ENCODE peak calls at places on chromosome 2, in ten cellular contexts. One of them, this sample, is unnamed.

GRCh38 chr2:85802337-85803103 is 48.7 kb downstream of the ATOH8 start:
- DNase-seq in stimulated activated CD8-positive, alpha-beta memory T cell treated with anti-CD3 and anti-CD28 coated beads, Interleukin-2, amount 100 ng/mL, for 48 hours: no peak
- DNase-seq in PC-9: no peak
- DNase-seq in iPS-NIHi11: no peak
- DNase-seq in D341Med: no peak
- DNase-seq in kidney glomerular epithelial cell: no peak
- DNase-seq in activated gamma-delta T cell treated with Interleukin-2 at 50 U/mL for 16 hours: no peak
- DNase-seq in WTC11: no peak
- DNase-seq in posterior cingulate gyrus: no peak
- DNase-seq in GM10248: no peak
- DNase-seq in this sample: no peak

GRCh38 chr2:210577263-210578071 is 21.1 kb downstream of the CPS1 start:
- DNase-seq in stimulated activated CD8-positive, alpha-beta memory T cell treated with anti-CD3 and anti-CD28 coated beads, Interleukin-2, amount 100 ng/mL, for 48 hours: no peak
- DNase-seq in PC-9: no peak
- DNase-seq in iPS-NIHi11: peak; percentile 69
- DNase-seq in D341Med: peak; percentile 34
- DNase-seq in kidney glomerular epithelial cell: peak; percentile 61
- DNase-seq in activated gamma-delta T cell treated with Interleukin-2 at 50 U/mL for 16 hours: no peak
- DNase-seq in WTC11: no peak
- DNase-seq in posterior cingulate gyrus: no peak
- DNase-seq in GM10248: peak; percentile 31
- DNase-seq in this sample: no peak

GRCh38 chr2:47907097-47907781 is 941 bp upstream of the FBXO11 start:
- DNase-seq in stimulated activated CD8-positive, alpha-beta memory T cell treated with anti-CD3 and anti-CD28 coated beads, Interleukin-2, amount 100 ng/mL, for 48 hours: no peak
- DNase-seq in PC-9: no peak
- DNase-seq in iPS-NIHi11: no peak
- DNase-seq in D341Med: no peak
- DNase-seq in kidney glomerular epithelial cell: no peak
- DNase-seq in activated gamma-delta T cell treated with Interleukin-2 at 50 U/mL for 16 hours: peak; percentile 20
- DNase-seq in WTC11: no peak
- DNase-seq in posterior cingulate gyrus: no peak
- DNase-seq in GM10248: no peak
- DNase-seq in this sample: no peak

GRCh38 chr2:8833863-8834262 is 3.5 kb downstream of the KIDINS220 start:
- DNase-seq in stimulated activated CD8-positive, alpha-beta memory T cell treated with anti-CD3 and anti-CD28 coated beads, Interleukin-2, amount 100 ng/mL, for 48 hours: no peak
- DNase-seq in PC-9: no peak
- DNase-seq in iPS-NIHi11: no peak
- DNase-seq in D341Med: no peak
- DNase-seq in kidney glomerular epithelial cell: no peak
- DNase-seq in activated gamma-delta T cell treated with Interleukin-2 at 50 U/mL for 16 hours: no peak
- DNase-seq in WTC11: no peak
- DNase-seq in posterior cingulate gyrus: no peak
- DNase-seq in GM10248: no peak
- DNase-seq in this sample: no peak

GRCh38 chr2:227415538-227416424 is 28.0 kb upstream of the SCYGR1 start:
- DNase-seq in stimulated activated CD8-positive, alpha-beta memory T cell treated with anti-CD3 and anti-CD28 coated beads, Interleukin-2, amount 100 ng/mL, for 48 hours: no peak
- DNase-seq in PC-9: peak; percentile 68
- DNase-seq in iPS-NIHi11: no peak
- DNase-seq in D341Med: no peak
- DNase-seq in kidney glomerular epithelial cell: peak; percentile 31
- DNase-seq in activated gamma-delta T cell treated with Interleukin-2 at 50 U/mL for 16 hours: no peak
- DNase-seq in WTC11: no peak
- DNase-seq in posterior cingulate gyrus: no peak
- DNase-seq in GM10248: no peak
- DNase-seq in this sample: peak; percentile 6

GRCh38 chr2:105194022-105194681 is 47.4 kb upstream of the GPR45 start:
- DNase-seq in stimulated activated CD8-positive, alpha-beta memory T cell treated with anti-CD3 and anti-CD28 coated beads, Interleukin-2, amount 100 ng/mL, for 48 hours: no peak
- DNase-seq in PC-9: no peak
- DNase-seq in iPS-NIHi11: no peak
- DNase-seq in D341Med: no peak
- DNase-seq in kidney glomerular epithelial cell: no peak
- DNase-seq in activated gamma-delta T cell treated with Interleukin-2 at 50 U/mL for 16 hours: no peak
- DNase-seq in WTC11: no peak
- DNase-seq in posterior cingulate gyrus: no peak
- DNase-seq in GM10248: no peak
- DNase-seq in this sample: no peak

GRCh38 chr2:37020212-37020886 is 54.0 kb upstream of the STRN start:
- DNase-seq in stimulated activated CD8-positive, alpha-beta memory T cell treated with anti-CD3 and anti-CD28 coated beads, Interleukin-2, amount 100 ng/mL, for 48 hours: no peak
- DNase-seq in PC-9: no peak
- DNase-seq in iPS-NIHi11: no peak
- DNase-seq in D341Med: no peak
- DNase-seq in kidney glomerular epithelial cell: peak; percentile 1
- DNase-seq in activated gamma-delta T cell treated with Interleukin-2 at 50 U/mL for 16 hours: no peak
- DNase-seq in WTC11: no peak
- DNase-seq in posterior cingulate gyrus: no peak
- DNase-seq in GM10248: no peak
- DNase-seq in this sample: no peak

GRCh38 chr2:177353084-177353483 is 39.5 kb upstream of the AGPS start:
- DNase-seq in stimulated activated CD8-positive, alpha-beta memory T cell treated with anti-CD3 and anti-CD28 coated beads, Interleukin-2, amount 100 ng/mL, for 48 hours: no peak
- DNase-seq in PC-9: no peak
- DNase-seq in iPS-NIHi11: no peak
- DNase-seq in D341Med: no peak
- DNase-seq in kidney glomerular epithelial cell: no peak
- DNase-seq in activated gamma-delta T cell treated with Interleukin-2 at 50 U/mL for 16 hours: no peak
- DNase-seq in WTC11: no peak
- DNase-seq in posterior cingulate gyrus: no peak
- DNase-seq in GM10248: no peak
- DNase-seq in this sample: no peak

GRCh38 chr2:71724793-71725192 is 271.4 kb downstream of the DYSF start:
- DNase-seq in stimulated activated CD8-positive, alpha-beta memory T cell treated with anti-CD3 and anti-CD28 coated beads, Interleukin-2, amount 100 ng/mL, for 48 hours: no peak
- DNase-seq in PC-9: no peak
- DNase-seq in iPS-NIHi11: no peak
- DNase-seq in D341Med: no peak
- DNase-seq in kidney glomerular epithelial cell: no peak
- DNase-seq in activated gamma-delta T cell treated with Interleukin-2 at 50 U/mL for 16 hours: no peak
- DNase-seq in WTC11: no peak
- DNase-seq in posterior cingulate gyrus: no peak
- DNase-seq in GM10248: no peak
- DNase-seq in this sample: no peak

GRCh38 chr2:191811807-191812602 is 34.9 kb downstream of the CAVIN2 start:
- DNase-seq in stimulated activated CD8-positive, alpha-beta memory T cell treated with anti-CD3 and anti-CD28 coated beads, Interleukin-2, amount 100 ng/mL, for 48 hours: peak; percentile 20
- DNase-seq in PC-9: peak; percentile 39
- DNase-seq in iPS-NIHi11: peak; percentile 56
- DNase-seq in D341Med: peak; percentile 66
- DNase-seq in kidney glomerular epithelial cell: peak; percentile 29
- DNase-seq in activated gamma-delta T cell treated with Interleukin-2 at 50 U/mL for 16 hours: peak; percentile 9
- DNase-seq in WTC11: peak; percentile 59
- DNase-seq in posterior cingulate gyrus: peak; percentile 51
- DNase-seq in GM10248: peak; percentile 28
- DNase-seq in this sample: no peak

GRCh38 chr2:72943540-72944395 is 26.4 kb downstream of the EMX1 start:
- DNase-seq in stimulated activated CD8-positive, alpha-beta memory T cell treated with anti-CD3 and anti-CD28 coated beads, Interleukin-2, amount 100 ng/mL, for 48 hours: no peak
- DNase-seq in PC-9: no peak
- DNase-seq in iPS-NIHi11: no peak
- DNase-seq in D341Med: no peak
- DNase-seq in kidney glomerular epithelial cell: no peak
- DNase-seq in activated gamma-delta T cell treated with Interleukin-2 at 50 U/mL for 16 hours: no peak
- DNase-seq in WTC11: no peak
- DNase-seq in posterior cingulate gyrus: no peak
- DNase-seq in GM10248: no peak
- DNase-seq in this sample: no peak

GRCh38 chr2:142693171-142693950 is 184.1 kb upstream of the KYNU start:
- DNase-seq in stimulated activated CD8-positive, alpha-beta memory T cell treated with anti-CD3 and anti-CD28 coated beads, Interleukin-2, amount 100 ng/mL, for 48 hours: no peak
- DNase-seq in PC-9: no peak
- DNase-seq in iPS-NIHi11: no peak
- DNase-seq in D341Med: no peak
- DNase-seq in kidney glomerular epithelial cell: no peak
- DNase-seq in activated gamma-delta T cell treated with Interleukin-2 at 50 U/mL for 16 hours: no peak
- DNase-seq in WTC11: no peak
- DNase-seq in posterior cingulate gyrus: no peak
- DNase-seq in GM10248: no peak
- DNase-seq in this sample: no peak

GRCh38 chr2:207240649-207241048 is 74.9 kb upstream of the KLF7 start:
- DNase-seq in stimulated activated CD8-positive, alpha-beta memory T cell treated with anti-CD3 and anti-CD28 coated beads, Interleukin-2, amount 100 ng/mL, for 48 hours: no peak
- DNase-seq in PC-9: no peak
- DNase-seq in iPS-NIHi11: no peak
- DNase-seq in D341Med: no peak
- DNase-seq in kidney glomerular epithelial cell: no peak
- DNase-seq in activated gamma-delta T cell treated with Interleukin-2 at 50 U/mL for 16 hours: no peak
- DNase-seq in WTC11: no peak
- DNase-seq in posterior cingulate gyrus: no peak
- DNase-seq in GM10248: no peak
- DNase-seq in this sample: no peak

GRCh38 chr2:197170137-197170682 is 140.4 kb downstream of the ANKRD44 start:
- DNase-seq in stimulated activated CD8-positive, alpha-beta memory T cell treated with anti-CD3 and anti-CD28 coated beads, Interleukin-2, amount 100 ng/mL, for 48 hours: no peak
- DNase-seq in PC-9: no peak
- DNase-seq in iPS-NIHi11: no peak
- DNase-seq in D341Med: no peak
- DNase-seq in kidney glomerular epithelial cell: no peak
- DNase-seq in activated gamma-delta T cell treated with Interleukin-2 at 50 U/mL for 16 hours: no peak
- DNase-seq in WTC11: no peak
- DNase-seq in posterior cingulate gyrus: no peak
- DNase-seq in GM10248: no peak
- DNase-seq in this sample: no peak

GRCh38 chr2:44964704-44965343 is 23.3 kb downstream of the SIX3 start:
- DNase-seq in stimulated activated CD8-positive, alpha-beta memory T cell treated with anti-CD3 and anti-CD28 coated beads, Interleukin-2, amount 100 ng/mL, for 48 hours: no peak
- DNase-seq in PC-9: no peak
- DNase-seq in iPS-NIHi11: peak; percentile 81
- DNase-seq in D341Med: peak; percentile 83
- DNase-seq in kidney glomerular epithelial cell: peak; percentile 32
- DNase-seq in activated gamma-delta T cell treated with Interleukin-2 at 50 U/mL for 16 hours: no peak
- DNase-seq in WTC11: peak; percentile 73
- DNase-seq in posterior cingulate gyrus: no peak
- DNase-seq in GM10248: no peak
- DNase-seq in this sample: no peak

GRCh38 chr2:105325389-105325963 is 4.1 kb downstream of the TGFBRAP1 start:
- DNase-seq in stimulated activated CD8-positive, alpha-beta memory T cell treated with anti-CD3 and anti-CD28 coated beads, Interleukin-2, amount 100 ng/mL, for 48 hours: no peak
- DNase-seq in PC-9: no peak
- DNase-seq in iPS-NIHi11: no peak
- DNase-seq in D341Med: no peak
- DNase-seq in kidney glomerular epithelial cell: no peak
- DNase-seq in activated gamma-delta T cell treated with Interleukin-2 at 50 U/mL for 16 hours: no peak
- DNase-seq in WTC11: no peak
- DNase-seq in posterior cingulate gyrus: no peak
- DNase-seq in GM10248: no peak
- DNase-seq in this sample: no peak

GRCh38 chr2:215171151-215171550 is 32.7 kb upstream of the ABCA12 start:
- DNase-seq in stimulated activated CD8-positive, alpha-beta memory T cell treated with anti-CD3 and anti-CD28 coated beads, Interleukin-2, amount 100 ng/mL, for 48 hours: no peak
- DNase-seq in PC-9: no peak
- DNase-seq in iPS-NIHi11: no peak
- DNase-seq in D341Med: no peak
- DNase-seq in kidney glomerular epithelial cell: no peak
- DNase-seq in activated gamma-delta T cell treated with Interleukin-2 at 50 U/mL for 16 hours: no peak
- DNase-seq in WTC11: no peak
- DNase-seq in posterior cingulate gyrus: no peak
- DNase-seq in GM10248: no peak
- DNase-seq in this sample: no peak

GRCh38 chr2:108278631-108279030 is 10.1 kb upstream of the SULT1C2 start:
- DNase-seq in stimulated activated CD8-positive, alpha-beta memory T cell treated with anti-CD3 and anti-CD28 coated beads, Interleukin-2, amount 100 ng/mL, for 48 hours: no peak
- DNase-seq in PC-9: no peak
- DNase-seq in iPS-NIHi11: no peak
- DNase-seq in D341Med: no peak
- DNase-seq in kidney glomerular epithelial cell: no peak
- DNase-seq in activated gamma-delta T cell treated with Interleukin-2 at 50 U/mL for 16 hours: no peak
- DNase-seq in WTC11: no peak
- DNase-seq in posterior cingulate gyrus: no peak
- DNase-seq in GM10248: no peak
- DNase-seq in this sample: no peak

GRCh38 chr2:182404102-182404501 is 22.7 kb downstream of the PDE1A start:
- DNase-seq in stimulated activated CD8-positive, alpha-beta memory T cell treated with anti-CD3 and anti-CD28 coated beads, Interleukin-2, amount 100 ng/mL, for 48 hours: no peak
- DNase-seq in PC-9: no peak
- DNase-seq in iPS-NIHi11: no peak
- DNase-seq in D341Med: no peak
- DNase-seq in kidney glomerular epithelial cell: no peak
- DNase-seq in activated gamma-delta T cell treated with Interleukin-2 at 50 U/mL for 16 hours: no peak
- DNase-seq in WTC11: no peak
- DNase-seq in posterior cingulate gyrus: no peak
- DNase-seq in GM10248: no peak
- DNase-seq in this sample: no peak

GRCh38 chr2:14927021-14927564 is 294.6 kb downstream of the LRATD1 start:
- DNase-seq in stimulated activated CD8-positive, alpha-beta memory T cell treated with anti-CD3 and anti-CD28 coated beads, Interleukin-2, amount 100 ng/mL, for 48 hours: no peak
- DNase-seq in PC-9: no peak
- DNase-seq in iPS-NIHi11: no peak
- DNase-seq in D341Med: no peak
- DNase-seq in kidney glomerular epithelial cell: no peak
- DNase-seq in activated gamma-delta T cell treated with Interleukin-2 at 50 U/mL for 16 hours: no peak
- DNase-seq in WTC11: no peak
- DNase-seq in posterior cingulate gyrus: no peak
- DNase-seq in GM10248: no peak
- DNase-seq in this sample: no peak

GRCh38 chr2:234761910-234762309 is 189.9 kb upstream of the SH3BP4 start:
- DNase-seq in stimulated activated CD8-positive, alpha-beta memory T cell treated with anti-CD3 and anti-CD28 coated beads, Interleukin-2, amount 100 ng/mL, for 48 hours: no peak
- DNase-seq in PC-9: no peak
- DNase-seq in iPS-NIHi11: no peak
- DNase-seq in D341Med: no peak
- DNase-seq in kidney glomerular epithelial cell: peak; percentile 97
- DNase-seq in activated gamma-delta T cell treated with Interleukin-2 at 50 U/mL for 16 hours: no peak
- DNase-seq in WTC11: no peak
- DNase-seq in posterior cingulate gyrus: no peak
- DNase-seq in GM10248: no peak
- DNase-seq in this sample: no peak

GRCh38 chr2:60352491-60353405 is 200.7 kb downstream of the BCL11A start:
- DNase-seq in stimulated activated CD8-positive, alpha-beta memory T cell treated with anti-CD3 and anti-CD28 coated beads, Interleukin-2, amount 100 ng/mL, for 48 hours: no peak
- DNase-seq in PC-9: no peak
- DNase-seq in iPS-NIHi11: no peak
- DNase-seq in D341Med: no peak
- DNase-seq in kidney glomerular epithelial cell: no peak
- DNase-seq in activated gamma-delta T cell treated with Interleukin-2 at 50 U/mL for 16 hours: no peak
- DNase-seq in WTC11: no peak
- DNase-seq in posterior cingulate gyrus: no peak
- DNase-seq in GM10248: no peak
- DNase-seq in this sample: no peak

GRCh38 chr2:166135152-166135848 is 7.5 kb upstream of the SCN1A start:
- DNase-seq in stimulated activated CD8-positive, alpha-beta memory T cell treated with anti-CD3 and anti-CD28 coated beads, Interleukin-2, amount 100 ng/mL, for 48 hours: no peak
- DNase-seq in PC-9: no peak
- DNase-seq in iPS-NIHi11: no peak
- DNase-seq in D341Med: no peak
- DNase-seq in kidney glomerular epithelial cell: no peak
- DNase-seq in activated gamma-delta T cell treated with Interleukin-2 at 50 U/mL for 16 hours: no peak
- DNase-seq in WTC11: no peak
- DNase-seq in posterior cingulate gyrus: no peak
- DNase-seq in GM10248: no peak
- DNase-seq in this sample: no peak

GRCh38 chr2:133252770-133253355 is 315.4 kb downstream of the NCKAP5 start:
- DNase-seq in stimulated activated CD8-positive, alpha-beta memory T cell treated with anti-CD3 and anti-CD28 coated beads, Interleukin-2, amount 100 ng/mL, for 48 hours: no peak
- DNase-seq in PC-9: no peak
- DNase-seq in iPS-NIHi11: no peak
- DNase-seq in D341Med: no peak
- DNase-seq in kidney glomerular epithelial cell: no peak
- DNase-seq in activated gamma-delta T cell treated with Interleukin-2 at 50 U/mL for 16 hours: no peak
- DNase-seq in WTC11: no peak
- DNase-seq in posterior cingulate gyrus: no peak
- DNase-seq in GM10248: no peak
- DNase-seq in this sample: no peak

GRCh38 chr2:65465857-65466256 is 33.5 kb upstream of the SPRED2 start:
- DNase-seq in stimulated activated CD8-positive, alpha-beta memory T cell treated with anti-CD3 and anti-CD28 coated beads, Interleukin-2, amount 100 ng/mL, for 48 hours: no peak
- DNase-seq in PC-9: no peak
- DNase-seq in iPS-NIHi11: no peak
- DNase-seq in D341Med: no peak
- DNase-seq in kidney glomerular epithelial cell: no peak
- DNase-seq in activated gamma-delta T cell treated with Interleukin-2 at 50 U/mL for 16 hours: no peak
- DNase-seq in WTC11: no peak
- DNase-seq in posterior cingulate gyrus: no peak
- DNase-seq in GM10248: no peak
- DNase-seq in this sample: no peak

GRCh38 chr2:241393524-241394196 is 37.6 kb downstream of the FARP2 start:
- DNase-seq in stimulated activated CD8-positive, alpha-beta memory T cell treated with anti-CD3 and anti-CD28 coated beads, Interleukin-2, amount 100 ng/mL, for 48 hours: no peak
- DNase-seq in PC-9: no peak
- DNase-seq in iPS-NIHi11: no peak
- DNase-seq in D341Med: no peak
- DNase-seq in kidney glomerular epithelial cell: no peak
- DNase-seq in activated gamma-delta T cell treated with Interleukin-2 at 50 U/mL for 16 hours: no peak
- DNase-seq in WTC11: no peak
- DNase-seq in posterior cingulate gyrus: no peak
- DNase-seq in GM10248: peak; percentile 36
- DNase-seq in this sample: no peak

This sample was measured in SIG-M5.